ENCODE peak calls at places on chromosomes 16 and 17, in eight cellular contexts. T, N, H, S, V, U, P and D are unnamed samples.

GRCh38 chr17:18070861-18071340 is 16.8 kb upstream of the DRG2 start:
- DNase-seq in N (no peak), U (no peak), H (no peak), P (no peak), T (no peak), V (no peak), S (no peak), D (no peak)

GRCh38 chr17:48310748-48311213 is 119.2 kb downstream of the SKAP1 start:
- DNase-seq in V (no peak), H (no peak), T (no peak), N (no peak), U (no peak), P (no peak), S (no peak), D (no peak)

GRCh38 chr17:61285483-61286320 is 113.9 kb upstream of the TBX2 start:
- DNase-seq in N (no peak), S (no peak), H (no peak), P (no peak), V (no peak), U (no peak), T (no peak), D (no peak)

GRCh38 chr17:15892679-15893332 is 52.1 kb upstream of the ADORA2B start:
- DNase-seq in V (peak; percentile 40), N (peak; percentile 81), H (no peak), P (no peak), T (no peak), S (no peak), U (no peak), D (no peak)

GRCh38 chr16:78640886-78641285 is 541.4 kb downstream of the WWOX start:
- DNase-seq in T (no peak), U (no peak), N (no peak), P (no peak), S (no peak), V (no peak), H (no peak), D (no peak)

GRCh38 chr16:30417447-30418349 is 10.3 kb downstream of the ZNF771 start:
- DNase-seq in V (no peak), S (peak; percentile 90), N (peak; percentile 98), U (peak; percentile 80), P (peak; percentile 84), T (no peak), H (peak; percentile 86), D (no peak)

GRCh38 chr16:79088971-79089370 is 511.6 kb downstream of the MAF start:
- DNase-seq in S (no peak), U (no peak), H (no peak), T (no peak), P (no peak), N (no peak), V (no peak), D (no peak)

GRCh38 chr17:17121162-17121561 is 78.9 kb downstream of the MPRIP start:
- DNase-seq in U (no peak), N (peak; percentile 42), P (no peak), H (no peak), T (no peak), V (no peak), S (no peak), D (no peak)

GRCh38 chr17:32142857-32143524 is 689 bp downstream of the RHOT1 start:
- DNase-seq in N (peak; percentile 46), P (peak; percentile 55), V (peak; percentile 49), U (peak; percentile 92), T (peak; percentile 40), H (no peak), S (peak; percentile 88), D (no peak)

GRCh38 chr17:49218941-49219913 is 8.7 kb downstream of the ABI3 start:
- DNase-seq in V (no peak), H (no peak), T (no peak), N (no peak), U (peak; percentile 60), S (peak; percentile 30), P (no peak), D (no peak)

GRCh38 chr16:84024854-84025253 is 17.7 kb downstream of the SLC38A8 start:
- DNase-seq in V (no peak), S (no peak), T (no peak), U (no peak), H (no peak), P (no peak), N (peak; percentile 35), D (no peak)

GRCh38 chr17:49191407-49191916 is 18.9 kb downstream of the GNGT2 start:
- DNase-seq in H (no peak), N (no peak), S (no peak), U (no peak), T (no peak), P (no peak), V (no peak), D (no peak)

GRCh38 chr17:74569392-74570003 is 2.2 kb upstream of the CD300H start:
- DNase-seq in V (no peak), H (no peak), U (peak; percentile 80), N (peak; percentile 94), S (peak; percentile 35), T (peak; percentile 23), P (no peak), D (no peak)

GRCh38 chr17:82244413-82245140 is 15.7 kb downstream of the SLC16A3 start:
- DNase-seq in T (no peak), H (no peak), U (no peak), S (no peak), P (no peak), V (no peak), N (peak; percentile 69), D (no peak)

GRCh38 chr16:5024632-5025031 is 9.1 kb downstream of the NAGPA start:
- DNase-seq in P (no peak), V (no peak), U (no peak), S (peak; percentile 73), N (peak; percentile 75), H (no peak), T (no peak), D (no peak)

GRCh38 chr17:72458301-72458700 is 337.5 kb downstream of the SOX9 start:
- DNase-seq in V (no peak), N (no peak), P (no peak), U (no peak), H (no peak), S (no peak), T (no peak), D (no peak)

GRCh38 chr17:63540581-63540980 is 9.7 kb upstream of the DCAF7 start:
- DNase-seq in T (no peak), H (peak; percentile 53), V (no peak), U (no peak), S (no peak), N (no peak), P (no peak), D (no peak)

GRCh38 chr16:48936811-48937210 is 326.8 kb upstream of the N4BP1 start:
- DNase-seq in S (no peak), H (no peak), V (no peak), N (no peak), T (no peak), U (no peak), P (no peak), D (no peak)

GRCh38 chr16:2963611-2964415 is at the start of gene KREMEN2:
- DNase-seq in V (peak; percentile 56), N (peak; percentile 85), S (no peak), P (peak; percentile 26), H (no peak), T (no peak), U (no peak), D (no peak)

GRCh38 chr17:40317345-40317873 is 8.4 kb downstream of the RARA start:
- DNase-seq in H (peak; percentile 79), S (peak; percentile 50), T (no peak), P (peak; percentile 48), U (peak; percentile 59), N (peak; percentile 86), V (peak; percentile 64), D (no peak)

GRCh38 chr16:379961-380836 is 1.6 kb downstream of the PGAP6 start:
- DNase-seq in P (no peak), V (no peak), U (no peak), S (no peak), H (no peak), N (no peak), T (no peak), D (no peak)

GRCh38 chr17:4525691-4526397 is 27.2 kb downstream of the SPNS2 start:
- DNase-seq in N (no peak), H (no peak), T (no peak), U (no peak), S (no peak), P (no peak), V (no peak), D (no peak)

GRCh38 chr17:82545071-82545462 is 25.5 kb downstream of the FOXK2 start:
- DNase-seq in T (no peak), V (no peak), P (no peak), U (no peak), S (no peak), H (no peak), N (no peak), D (no peak)

GRCh38 chr17:76497979-76498885 is 3.0 kb downstream of the RHBDF2 start:
- DNase-seq in S (peak; percentile 81), P (peak; percentile 75), T (no peak), U (peak; percentile 84), V (peak; percentile 55), N (peak; percentile 70), H (no peak), D (no peak)
- TF ChIP-seq EP300 in S (no peak), P (no peak), T (peak; percentile 70), U (no peak), V (no peak), N (no peak), H (no peak), D (no peak)

GRCh38 chr16:85153656-85154091 is 41.4 kb upstream of the CIBAR2 start:
- DNase-seq in S (no peak), H (no peak), T (no peak), P (no peak), U (no peak), N (no peak), V (no peak), D (no peak)
- TF ChIP-seq POLR2A in S (no peak), H (no peak), T (no peak), P (no peak), U (no peak), N (no peak), V (no peak), D (no peak)

GRCh38 chr16:14111713-14112538 is 40.8 kb downstream of the MRTFB start:
- DNase-seq in S (peak; percentile 57), T (peak; percentile 52), H (no peak), P (peak; percentile 71), N (no peak), V (peak; percentile 58), U (peak; percentile 29), D (no peak)
- TF ChIP-seq EP300 in S (no peak), T (no peak), H (no peak), P (no peak), N (no peak), V (no peak), U (no peak), D (no peak)

DNA sequence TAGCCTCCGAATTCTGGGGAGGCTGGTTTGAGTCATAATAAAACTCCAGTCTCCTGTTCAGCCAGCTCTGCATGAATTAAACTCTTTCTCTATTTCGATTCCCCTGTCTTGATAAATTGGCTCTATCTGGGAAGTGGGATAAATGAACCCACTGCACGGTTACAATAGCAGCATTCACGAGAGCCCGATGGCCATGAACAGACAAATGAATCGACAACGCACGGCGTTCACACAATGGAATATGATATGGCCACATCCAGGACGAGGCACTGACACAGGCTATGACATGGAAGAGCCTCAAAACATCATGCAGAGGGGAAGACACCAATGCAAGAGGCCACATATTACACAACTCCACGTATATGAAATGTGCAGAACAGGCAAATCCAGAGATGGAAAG is 5.6 kb upstream of the CARD14 start:
- DNase-seq in T (no peak), S (no peak), H (no peak), N (no peak), P (no peak), U (no peak), V (no peak), D (no peak)
- TF ChIP-seq POLR2A in T (no peak), S (no peak), H (no peak), N (no peak), P (no peak), U (no peak), V (no peak), D (no peak)

GRCh38 chr16:57615813-57616212 is 12.6 kb upstream of the ADGRG1 start:
- DNase-seq in U (no peak), P (no peak), H (peak; percentile 38), T (no peak), V (no peak), S (peak; percentile 21), N (no peak), D (no peak)
- TF ChIP-seq EP300 in U (no peak), P (no peak), H (no peak), T (no peak), V (no peak), S (no peak), N (no peak), D (no peak)